ENCODE peak calls at places on chromosomes 4 and X, in ten cellular contexts. D is GM06990; N is tibial nerve; Y is esophagus squamous epithelium; G is BJ; J is naive thymus-derived CD4-positive, alpha-beta T cell; Q is SK-N-SH; R is cardiac fibroblast; E is stomach; V is mammary epithelial cell. O is an unnamed sample.

GRCh38 chr4:8287606-8288280 is 18.2 kb downstream of the HTRA3 start:
- DNase-seq in D (no peak), N (no peak), Y (no peak), G (no peak), J (no peak), Q (no peak), R (no peak), E (no peak), V (no peak), O (no peak)

GRCh38 chrX:147498796-147499195 is 412.9 kb upstream of the FMR1 start:
- DNase-seq in D (no peak), N (no peak), Y (no peak), G (no peak), J (no peak), Q (no peak), R (no peak), E (no peak), V (no peak), O (no peak)

GRCh38 chrX:2552621-2553297 is 52.0 kb upstream of the DHRSX start:
- DNase-seq in D (no peak), N (no peak), Y (no peak), G (peak), J (no peak), Q (no peak), R (peak), E (no peak), V (peak), O (no peak)

GRCh38 chrX:122046226-122046625 is 998.8 kb downstream of the GLUD2 start:
- DNase-seq in D (no peak), N (no peak), Y (no peak), G (no peak), J (no peak), Q (no peak), R (peak), E (no peak), V (peak), O (no peak)

GRCh38 chrX:153371256-153371655 is 29.9 kb downstream of the PNMA6E start:
- DNase-seq in D (no peak), N (no peak), Y (no peak), G (no peak), J (no peak), Q (no peak), R (no peak), E (no peak), V (no peak), O (no peak)

GRCh38 chr4:81131563-81131962 is 83.5 kb downstream of the PRKG2 start:
- DNase-seq in D (no peak), N (no peak), Y (no peak), G (no peak), J (no peak), Q (no peak), R (no peak), E (no peak), V (no peak), O (no peak)

GRCh38 chr4:137533855-137534254 is 1.6 kb upstream of the PCDH18 start:
- DNase-seq in D (no peak), N (no peak), Y (no peak), G (no peak), J (no peak), Q (no peak), R (no peak), E (no peak), V (no peak), O (no peak)

GRCh38 chrX:19549838-19550237 is 34.5 kb upstream of the MAP3K15 start:
- DNase-seq in D (no peak), N (no peak), Y (no peak), G (no peak), J (no peak), Q (no peak), R (no peak), E (no peak), V (no peak), O (no peak)

GRCh38 chrX:132092439-132093065 is 35.3 kb downstream of the FRMD7 start:
- DNase-seq in D (peak), N (peak), Y (no peak), G (peak), J (peak), Q (peak), R (peak), E (peak), V (peak), O (peak)

DNA sequence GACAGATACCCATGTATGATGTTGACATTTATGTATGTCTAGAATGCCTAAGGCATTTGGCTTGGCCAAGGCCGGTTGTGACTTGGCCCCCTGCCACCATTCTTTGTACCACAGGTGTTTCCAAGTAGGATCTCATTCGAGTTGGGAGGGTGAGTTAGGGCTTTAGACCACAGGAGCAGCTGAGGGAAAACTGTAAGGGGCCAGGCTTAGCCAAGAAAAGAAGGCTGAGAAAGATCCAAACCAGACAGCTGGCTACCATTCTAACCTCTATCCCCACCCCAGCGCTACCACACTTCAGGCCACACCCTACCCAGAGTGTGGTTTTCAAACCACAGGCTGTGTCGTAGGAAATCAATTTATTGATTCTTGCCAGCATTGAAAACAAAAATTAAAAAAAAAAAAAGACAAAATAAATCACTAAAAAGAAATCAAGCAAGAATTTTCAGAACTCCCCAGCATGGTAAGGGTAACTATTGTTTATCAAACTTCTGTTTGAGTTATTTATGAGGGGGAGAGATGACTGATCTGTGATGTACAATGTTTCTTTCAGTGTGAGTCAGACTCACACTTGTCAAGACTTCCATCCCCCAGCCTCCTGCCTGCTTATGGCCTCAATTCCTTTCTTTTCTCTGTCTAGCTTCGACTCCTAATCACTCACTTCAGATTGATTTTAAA is 9.9 kb downstream of the TMSB4X start:
- DNase-seq in D (no peak), N (no peak), Y (no peak), G (no peak), J (peak), Q (no peak), R (peak), E (peak), V (peak), O (peak)
- H3K4me3 ChIP-seq in D (no peak), N (no peak), Y (no peak), G (no peak), J (peak), Q (no peak), R (no peak), E (no peak), V (no peak), O (no peak)

DNA sequence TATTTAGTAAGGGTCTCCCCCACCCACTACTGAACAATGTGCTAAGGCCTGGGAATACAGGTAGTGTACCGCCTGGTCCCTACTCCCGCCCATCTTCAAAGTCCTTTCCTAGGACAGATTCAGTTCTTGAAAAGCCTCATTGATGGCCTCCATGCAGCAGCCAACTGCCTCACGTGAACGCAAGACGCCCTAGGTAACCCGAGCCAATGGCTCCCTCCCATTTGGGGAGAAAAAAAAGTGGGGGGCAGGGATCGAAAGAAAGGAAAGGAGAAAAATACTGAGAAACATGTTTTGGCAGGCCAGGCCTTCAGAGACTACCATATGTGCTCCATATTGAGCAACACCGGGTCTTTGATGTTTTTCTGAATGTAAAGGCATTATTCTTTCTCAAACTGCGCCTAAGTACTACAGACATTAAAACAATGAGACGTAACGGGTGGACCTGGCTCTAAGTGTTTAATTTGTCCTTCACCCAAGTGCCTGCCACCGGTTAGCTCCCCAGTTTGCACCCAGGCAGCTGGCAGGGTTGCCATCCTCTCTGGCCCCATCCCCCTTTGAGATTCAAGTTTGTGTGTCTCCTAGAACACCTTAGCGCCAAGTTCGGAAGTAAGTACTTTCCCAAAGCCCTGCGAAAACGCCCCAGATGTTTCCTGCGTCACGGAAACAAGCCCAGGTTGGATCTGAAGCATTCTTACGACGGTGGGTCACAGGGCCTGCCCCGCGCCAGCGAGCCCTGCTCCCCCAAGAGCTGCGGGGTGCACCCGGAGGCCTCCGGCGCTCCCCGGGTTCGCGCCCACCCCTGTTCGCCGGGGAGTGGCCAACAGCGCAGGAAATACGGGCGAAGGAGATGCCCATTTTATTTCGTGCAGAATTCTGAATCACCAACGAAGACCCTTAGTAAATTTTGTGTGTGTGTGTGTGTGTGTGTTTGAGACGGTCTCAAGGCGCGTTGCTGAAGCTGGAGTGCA is 30.2 kb downstream of the HAND2 start:
- DNase-seq in D (no peak), N (no peak), Y (no peak), G (no peak), J (no peak), Q (no peak), R (no peak), E (no peak), V (no peak), O (no peak)
- H3K4me3 ChIP-seq in D (no peak), N (no peak), Y (no peak), G (no peak), J (no peak), Q (no peak), R (no peak), E (no peak), V (no peak), O (no peak)

GRCh38 chr4:162497564-162498167 is 333.9 kb upstream of the FSTL5 start:
- DNase-seq in D (no peak), N (no peak), Y (no peak), G (no peak), J (no peak), Q (peak), R (peak), E (no peak), V (peak), O (peak)
- H3K4me3 ChIP-seq in D (no peak), N (no peak), Y (no peak), G (no peak), J (no peak), Q (no peak), R (no peak), E (no peak), V (no peak), O (no peak)

DNA sequence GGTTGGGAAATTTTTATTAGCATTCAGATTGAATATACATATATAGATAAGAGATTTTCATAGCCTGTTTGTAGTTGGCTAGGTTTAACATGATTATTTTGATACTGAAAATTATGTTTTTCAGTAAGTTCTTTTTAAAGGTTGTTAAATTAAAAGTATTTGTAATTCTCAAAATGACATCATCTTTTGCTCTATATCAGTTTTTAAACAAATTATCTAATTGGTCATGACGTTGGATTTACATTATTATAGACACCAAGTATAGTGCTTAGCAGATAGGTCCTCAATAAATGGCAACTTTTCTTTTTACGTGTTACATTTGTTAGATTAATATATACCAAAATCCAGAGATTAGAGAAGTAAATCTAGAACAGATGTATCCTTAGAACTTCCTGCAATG is 1613.2 kb upstream of the TENM3 start:
- DNase-seq in D (no peak), N (no peak), Y (no peak), G (no peak), J (no peak), Q (no peak), R (no peak), E (no peak), V (no peak), O (no peak)
- H3K4me3 ChIP-seq in D (no peak), N (no peak), Y (no peak), G (no peak), J (no peak), Q (no peak), R (no peak), E (no peak), V (no peak), O (no peak)

DNA sequence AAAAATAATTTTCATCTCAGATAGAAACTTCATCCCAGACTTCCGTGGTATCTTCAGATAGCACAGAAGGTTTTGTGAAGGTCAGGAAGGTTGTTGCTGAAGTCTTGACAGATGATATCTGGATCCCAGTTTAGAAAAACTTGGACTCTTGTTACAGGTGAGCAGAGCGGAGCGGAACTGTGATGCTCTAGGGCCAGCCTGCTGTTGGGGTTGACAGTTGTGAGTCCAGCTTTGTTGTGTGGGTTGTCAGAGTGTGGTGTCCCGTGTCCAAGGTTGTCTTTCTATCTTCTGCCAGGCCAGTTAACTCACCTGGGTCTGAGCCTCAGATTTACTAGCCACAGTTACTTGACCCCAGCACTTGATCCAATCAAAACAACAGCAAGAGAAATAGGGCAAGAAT is 3.9 kb downstream of the SNX25 start:
- DNase-seq in D (no peak), N (no peak), Y (no peak), G (no peak), J (no peak), Q (no peak), R (no peak), E (no peak), V (no peak), O (no peak)
- H3K4me3 ChIP-seq in D (peak), N (no peak), Y (no peak), G (no peak), J (no peak), Q (no peak), R (no peak), E (no peak), V (no peak), O (no peak)

DNA sequence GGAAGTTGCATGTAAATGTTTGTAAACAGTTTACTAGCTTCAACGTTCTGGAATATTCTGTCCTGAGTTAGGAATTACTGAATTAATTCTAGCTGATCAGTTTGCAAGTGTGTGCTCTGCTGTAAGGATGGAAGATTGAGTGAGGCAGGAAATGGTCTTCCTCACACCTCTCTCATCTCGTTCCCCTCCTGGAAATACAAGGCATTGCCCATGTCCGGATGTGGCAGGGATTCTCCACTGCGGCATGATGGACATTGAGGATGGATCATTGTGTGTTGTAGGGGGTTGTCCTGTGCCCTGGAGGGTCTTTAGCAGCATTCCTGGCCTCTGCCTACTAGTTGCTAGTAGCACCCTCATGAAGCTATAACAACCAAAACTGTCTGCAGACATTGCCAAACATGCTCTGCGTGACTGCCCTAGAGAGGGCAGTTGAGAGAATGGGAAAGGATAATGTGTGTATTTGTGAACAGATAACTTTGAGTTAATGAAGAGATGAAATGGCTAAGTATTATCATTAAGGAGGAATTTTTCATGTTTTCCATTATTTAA is 12.6 kb downstream of the CA5B start:
- DNase-seq in D (no peak), N (no peak), Y (no peak), G (no peak), J (no peak), Q (no peak), R (no peak), E (no peak), V (no peak), O (no peak)
- H3K4me3 ChIP-seq in D (no peak), N (no peak), Y (no peak), G (no peak), J (peak), Q (no peak), R (no peak), E (no peak), V (no peak), O (no peak)

GRCh38 chrX:35919536-35920309 is at the start of gene CFAP47:
- DNase-seq in D (no peak), N (no peak), Y (no peak), G (no peak), J (no peak), Q (peak), R (no peak), E (peak), V (no peak), O (no peak)
- H3K4me3 ChIP-seq in D (no peak), N (no peak), Y (no peak), G (no peak), J (no peak), Q (no peak), R (no peak), E (peak), V (no peak), O (no peak)

GRCh38 chr4:4343038-4343437 is 43.9 kb upstream of the NSG1 start:
- DNase-seq in D (no peak), N (no peak), Y (no peak), G (no peak), J (no peak), Q (no peak), R (no peak), E (no peak), V (no peak), O (no peak)
- H3K4me3 ChIP-seq in D (no peak), N (no peak), Y (no peak), G (no peak), J (no peak), Q (no peak), R (no peak), E (no peak), V (no peak), O (no peak)

GRCh38 chrX:17527135-17527701 is 152.2 kb downstream of the NHS start:
- DNase-seq in D (no peak), N (no peak), Y (no peak), G (no peak), J (no peak), Q (no peak), R (no peak), E (peak), V (no peak), O (no peak)
- H3K4me3 ChIP-seq in D (no peak), N (no peak), Y (no peak), G (no peak), J (no peak), Q (no peak), R (no peak), E (no peak), V (no peak), O (no peak)

GRCh38 chrX:41921492-41922124 is 1.7 kb downstream of the CASK start:
- DNase-seq in D (peak), N (no peak), Y (no peak), G (no peak), J (no peak), Q (no peak), R (peak), E (no peak), V (peak), O (no peak)

GRCh38 chrX:41922694-41923171 is 621 bp downstream of the CASK start:
- DNase-seq in D (peak), N (no peak), Y (no peak), G (no peak), J (peak), Q (peak), R (peak), E (no peak), V (peak), O (no peak)

GRCh38 chrX:41923257-41923924 is at the start of gene CASK:
- DNase-seq in D (peak), N (peak), Y (peak), G (peak), J (peak), Q (peak), R (peak), E (peak), V (peak), O (peak)

GRCh38 chrX:41922125-41922521 is 1.2 kb downstream of the CASK start:
- DNase-seq in D (no peak), N (no peak), Y (no peak), G (no peak), J (peak), Q (peak), R (peak), E (no peak), V (peak), O (no peak)

DNA sequence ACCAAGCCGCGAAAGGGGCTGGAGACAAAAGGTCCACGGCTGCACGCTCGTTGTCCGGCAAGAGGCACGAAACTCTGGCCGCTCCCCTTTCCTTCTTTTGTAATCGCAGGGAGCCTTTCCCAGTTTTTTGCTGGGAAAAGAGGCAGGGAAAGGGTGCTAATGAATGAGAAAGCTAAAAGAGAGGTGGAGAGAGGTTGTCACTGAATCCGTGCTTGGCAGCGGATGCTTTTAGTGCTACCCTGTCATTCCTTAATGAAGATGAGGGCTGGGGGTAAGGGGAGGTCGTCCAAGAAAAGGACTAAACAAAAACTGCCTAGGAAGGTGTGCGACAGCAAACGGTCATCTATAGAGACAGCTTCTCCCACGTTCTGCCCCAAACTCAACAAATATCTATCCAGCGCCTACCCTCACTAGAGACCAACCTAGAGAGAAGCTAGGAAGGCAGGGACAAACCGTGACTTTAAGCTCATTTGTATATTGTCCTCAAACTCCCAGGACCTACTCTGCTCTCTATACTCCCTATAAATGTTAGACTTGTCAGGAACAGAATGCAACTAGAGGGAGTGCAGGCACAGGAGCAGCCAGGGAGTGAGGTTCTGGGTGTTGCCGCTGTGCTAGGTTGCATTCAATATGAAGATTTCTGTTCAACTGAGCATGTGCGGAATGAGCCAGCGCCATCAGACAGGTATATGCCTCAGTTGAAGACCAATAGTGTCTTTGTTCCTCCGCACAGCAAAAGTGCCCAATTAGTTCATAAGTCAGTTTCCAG is 755 bp upstream of the CASK start:
- DNase-seq in D (no peak), N (no peak), Y (no peak), G (no peak), J (peak), Q (peak), R (peak), E (peak), V (peak), O (peak)
- H3K4me3 ChIP-seq in D (peak), N (peak), Y (peak), G (peak), J (peak), Q (peak), R (peak), E (peak), V (peak), O (peak)

O was measured in Jurkat, Clone E6-1.